ENCODE peak calls at places on chromosomes 16 and 17, in ten cellular contexts. F is adrenal gland, L is HCEC 1CT, J is NCI-H2081 treated with DMSO at 0.1 percent for 48 hours, Q is GM12891, E is COLO829, Z is tibial artery, R is GM03348, A is NCI-H345, C is right cardiac atrium. B is an unnamed sample.

GRCh38 chr17:3965123-3965800 is 1.0 kb upstream of the ATP2A3 start:
- DNase-seq in F (no peak), L (peak), J (no peak), Q (peak), E (peak), Z (peak), R (peak), A (peak), C (peak), B (peak)

GRCh38 chr17:50146230-50146926 is 4.1 kb downstream of the PPP1R9B start:
- DNase-seq in F (no peak), L (no peak), J (no peak), Q (no peak), E (no peak), Z (no peak), R (no peak), A (no peak), C (no peak), B (no peak)

GRCh38 chr16:24013733-24014645 is 178.2 kb downstream of the PRKCB start:
- DNase-seq in F (no peak), L (no peak), J (no peak), Q (peak), E (no peak), Z (no peak), R (no peak), A (peak), C (no peak), B (no peak)

GRCh38 chr16:22665803-22666202 is 148.2 kb upstream of the HS3ST2 start:
- DNase-seq in F (no peak), L (no peak), J (no peak), Q (no peak), E (no peak), Z (no peak), R (no peak), A (no peak), C (no peak), B (no peak)

GRCh38 chr16:85528528-85529387 is 84.4 kb upstream of the GSE1 start:
- DNase-seq in F (no peak), L (no peak), J (no peak), Q (no peak), E (no peak), Z (no peak), R (peak), A (no peak), C (no peak), B (peak)

GRCh38 chr17:76139801-76140660 is 1.0 kb downstream of the FOXJ1 start:
- DNase-seq in F (no peak), L (no peak), J (no peak), Q (peak), E (no peak), Z (no peak), R (no peak), A (no peak), C (peak), B (peak)

GRCh38 chr16:85089485-85089884 is 22.8 kb downstream of the CIBAR2 start:
- DNase-seq in F (no peak), L (no peak), J (no peak), Q (no peak), E (no peak), Z (no peak), R (no peak), A (no peak), C (peak), B (peak)

GRCh38 chr16:84589975-84590719 is 27.7 kb downstream of the COTL1 start:
- DNase-seq in F (no peak), L (no peak), J (no peak), Q (no peak), E (no peak), Z (no peak), R (no peak), A (no peak), C (no peak), B (no peak)

GRCh38 chr17:81566461-81567126 is 14.4 kb upstream of the FAAP100 start:
- DNase-seq in F (peak), L (peak), J (peak), Q (no peak), E (peak), Z (peak), R (peak), A (peak), C (peak), B (peak)

GRCh38 chr17:43755389-43755875 is 3.2 kb downstream of the SOST start:
- DNase-seq in F (no peak), L (no peak), J (no peak), Q (no peak), E (no peak), Z (no peak), R (no peak), A (peak), C (peak), B (peak)

GRCh38 chr17:76191891-76192290 is 48.4 kb downstream of the RNF157 start:
- DNase-seq in F (no peak), L (no peak), J (no peak), Q (peak), E (no peak), Z (no peak), R (no peak), A (no peak), C (no peak), B (no peak)

GRCh38 chr16:19672378-19672777 is 45.6 kb downstream of the KNOP1 start:
- DNase-seq in F (no peak), L (no peak), J (no peak), Q (no peak), E (no peak), Z (no peak), R (no peak), A (no peak), C (no peak), B (no peak)

GRCh38 chr16:47884131-47884725 is 271.6 kb downstream of the ABCC12 start:
- DNase-seq in F (no peak), L (no peak), J (no peak), Q (no peak), E (no peak), Z (no peak), R (no peak), A (no peak), C (no peak), B (no peak)

GRCh38 chr17:59884861-59885260 is 7.9 kb downstream of the TUBD1 start:
- DNase-seq in F (no peak), L (no peak), J (no peak), Q (no peak), E (no peak), Z (peak), R (no peak), A (no peak), C (no peak), B (no peak)

B was measured in kidney.